ENCODE peak calls at places on chromosomes 5 and 9, in five cellular contexts. M, T, A, U and I are unnamed samples.

GRCh38 chr9:125261501-125262216 is at the start of gene GAPVD1:
- DNase-seq in M (peak; percentile 99), T (peak; percentile 93), A (peak; percentile 99), U (peak; percentile 88), I (peak; percentile 72)

GRCh38 chr9:97309260-97309659 is 1.8 kb downstream of the CCDC180 start:
- DNase-seq in M (no peak), T (no peak), A (no peak), U (no peak), I (no peak)

GRCh38 chr9:87065981-87066380 is 118.7 kb upstream of the GAS1 start:
- DNase-seq in M (no peak), T (no peak), A (no peak), U (no peak), I (no peak)

GRCh38 chr5:73945505-73945904 is 319.5 kb downstream of the ARHGEF28 start:
- DNase-seq in M (no peak), T (no peak), A (peak; percentile 42), U (no peak), I (no peak)

GRCh38 chr5:84790406-84790805 is 405.7 kb upstream of the EDIL3 start:
- DNase-seq in M (no peak), T (no peak), A (no peak), U (no peak), I (no peak)

GRCh38 chr9:116115731-116116353 is 37.7 kb upstream of the PAPPA start:
- DNase-seq in M (no peak), T (no peak), A (no peak), U (no peak), I (peak; percentile 78)

GRCh38 chr9:99238331-99238730 is 16.2 kb downstream of the SEC61B start:
- DNase-seq in M (no peak), T (no peak), A (no peak), U (no peak), I (no peak)

GRCh38 chr5:160287378-160288051 is 24.8 kb downstream of the CCNJL start:
- DNase-seq in M (peak; percentile 85), T (peak; percentile 62), A (no peak), U (no peak), I (no peak)

GRCh38 chr5:77777281-77777892 is 1.2 kb upstream of the TBCA start:
- DNase-seq in M (no peak), T (peak; percentile 55), A (no peak), U (no peak), I (peak; percentile 49)

GRCh38 chr5:135213034-135213386 is 179.0 kb upstream of the PITX1 start:
- DNase-seq in M (no peak), T (no peak), A (no peak), U (no peak), I (no peak)

GRCh38 chr9:37248651-37249163 is 128.3 kb downstream of the ZCCHC7 start:
- DNase-seq in M (no peak), T (no peak), A (no peak), U (no peak), I (no peak)

GRCh38 chr9:71822455-71822854 is 54.1 kb upstream of the CEMIP2 start:
- DNase-seq in M (no peak), T (no peak), A (no peak), U (no peak), I (no peak)

GRCh38 chr9:85215416-85215815 is 526.3 kb downstream of the AGTPBP1 start:
- DNase-seq in M (no peak), T (no peak), A (no peak), U (no peak), I (no peak)

GRCh38 chr5:28780083-28780692 is 1741.8 kb upstream of the CDH9 start:
- DNase-seq in M (no peak), T (no peak), A (no peak), U (no peak), I (no peak)

GRCh38 chr5:122014232-122014940 is 52.6 kb downstream of the SRFBP1 start:
- DNase-seq in M (no peak), T (no peak), A (no peak), U (no peak), I (peak; percentile 8)

GRCh38 chr5:172379481-172379880 is 74.8 kb downstream of the SH3PXD2B start:
- DNase-seq in M (no peak), T (no peak), A (no peak), U (no peak), I (no peak)

GRCh38 chr5:78627175-78627574 is 21.4 kb downstream of the LHFPL2 start:
- DNase-seq in M (no peak), T (no peak), A (peak; percentile 37), U (no peak), I (no peak)

GRCh38 chr5:149356391-149356790 is 1.5 kb upstream of the PCYOX1L start:
- DNase-seq in M (no peak), T (no peak), A (no peak), U (no peak), I (no peak)

GRCh38 chr5:53019320-53019719 is 30.2 kb downstream of the ITGA2 start:
- DNase-seq in M (no peak), T (peak; percentile 86), A (no peak), U (no peak), I (peak; percentile 87)

GRCh38 chr9:104906441-104907277 is 21.3 kb downstream of the ABCA1 start:
- DNase-seq in M (no peak), T (no peak), A (no peak), U (no peak), I (peak; percentile 81)

GRCh38 chr5:163564321-163564924 is 59.0 kb downstream of the MAT2B start:
- DNase-seq in M (peak; percentile 58), T (peak; percentile 50), A (peak; percentile 67), U (peak; percentile 30), I (peak; percentile 69)

GRCh38 chr9:113343732-113344231 is 3.7 kb upstream of the WDR31 start:
- DNase-seq in M (peak; percentile 67), T (peak; percentile 47), A (peak; percentile 36), U (no peak), I (no peak)

GRCh38 chr5:115751176-115751575 is 65.3 kb downstream of the CDO1 start:
- DNase-seq in M (no peak), T (no peak), A (no peak), U (no peak), I (no peak)

GRCh38 chr5:14190194-14191164 is 47.3 kb downstream of the TRIO start:
- DNase-seq in M (no peak), T (no peak), A (no peak), U (no peak), I (peak; percentile 99)

GRCh38 chr5:71597001-71597400 is 9.9 kb downstream of the MCCC2 start:
- DNase-seq in M (no peak), T (no peak), A (no peak), U (no peak), I (no peak)

DNA sequence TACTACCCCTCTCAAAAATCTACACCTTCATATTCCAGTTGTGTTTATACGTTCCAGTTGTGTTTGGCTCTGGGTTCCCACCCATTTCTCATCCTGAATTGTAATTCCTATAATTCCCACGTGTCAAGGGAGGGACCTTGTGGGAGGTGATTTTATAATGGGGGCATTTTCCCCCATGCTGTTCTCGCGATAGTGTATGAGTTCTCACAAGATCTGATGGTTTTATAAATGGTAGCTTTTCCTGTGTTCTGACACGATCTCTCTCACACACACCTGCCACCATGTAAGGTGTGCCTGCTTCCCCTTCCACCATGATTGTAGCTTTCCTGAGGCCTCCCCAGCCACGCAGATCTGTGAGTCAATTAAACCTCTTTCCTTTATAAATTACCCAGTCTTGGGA is 108.5 kb upstream of the ADAMTS16 start:
- DNase-seq in M (no peak), T (no peak), A (no peak), U (no peak), I (no peak)
- TF ChIP-seq CTCF in M (no peak), T (no peak), A (no peak), U (no peak), I (no peak)

GRCh38 chr5:35136386-35136785 is 88.6 kb upstream of the AGXT2 start:
- DNase-seq in M (no peak), T (no peak), A (no peak), U (no peak), I (peak; percentile 95)
- TF ChIP-seq MXI1 in M (no peak), T (no peak), A (no peak), U (no peak), I (no peak)

GRCh38 chr5:137932800-137933199 is 43.5 kb downstream of the PKD2L2 start:
- DNase-seq in M (no peak), T (no peak), A (no peak), U (no peak), I (no peak)
- H3K4me2 ChIP-seq in M (no peak overlapping the region), T (no peak overlapping the region), A (no peak overlapping the region), U (no peak overlapping the region), I (peak overlapping the region; percentile 39)

DNA sequence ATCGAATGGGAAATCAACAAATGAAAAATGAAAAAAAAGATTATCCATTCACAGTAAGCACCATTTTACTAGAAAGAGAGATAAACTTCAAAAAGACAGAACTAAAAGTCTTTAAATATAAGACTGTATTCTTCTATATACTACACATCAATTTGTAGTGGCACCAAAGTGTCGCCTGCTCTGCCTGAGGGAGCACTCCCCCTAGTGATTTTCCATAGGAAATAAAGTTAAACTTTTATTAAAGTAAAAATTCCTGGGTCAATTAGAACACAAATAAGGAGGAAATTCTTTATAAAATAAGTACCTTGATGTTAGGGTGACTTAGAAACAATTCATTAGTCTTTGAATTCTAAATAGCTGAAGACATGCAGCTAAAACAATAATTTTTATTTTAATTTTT is 9.7 kb downstream of the RAD1 start:
- DNase-seq in M (peak; percentile 8), T (no peak), A (peak; percentile 34), U (no peak), I (no peak)
- TF ChIP-seq CTCF in M (peak; percentile 71), T (peak; percentile 39), A (peak; percentile 73), U (no peak), I (peak; percentile 45)

GRCh38 chr9:93577045-93577939 is 908 bp downstream of the PHF2 start:
- DNase-seq in M (peak; percentile 84), T (no peak), A (peak; percentile 66), U (no peak), I (no peak)

GRCh38 chr9:93578844-93579243 is 2.5 kb downstream of the PHF2 start:
- DNase-seq in M (no peak), T (no peak), A (no peak), U (no peak), I (no peak)

GRCh38 chr9:93576296-93577044 is at the start of gene PHF2:
- DNase-seq in M (peak; percentile 86), T (no peak), A (peak; percentile 86), U (no peak), I (no peak)

GRCh38 chr9:93579711-93580516 is 3.5 kb downstream of the PHF2 start:
- DNase-seq in M (no peak), T (no peak), A (no peak), U (no peak), I (no peak)

DNA sequence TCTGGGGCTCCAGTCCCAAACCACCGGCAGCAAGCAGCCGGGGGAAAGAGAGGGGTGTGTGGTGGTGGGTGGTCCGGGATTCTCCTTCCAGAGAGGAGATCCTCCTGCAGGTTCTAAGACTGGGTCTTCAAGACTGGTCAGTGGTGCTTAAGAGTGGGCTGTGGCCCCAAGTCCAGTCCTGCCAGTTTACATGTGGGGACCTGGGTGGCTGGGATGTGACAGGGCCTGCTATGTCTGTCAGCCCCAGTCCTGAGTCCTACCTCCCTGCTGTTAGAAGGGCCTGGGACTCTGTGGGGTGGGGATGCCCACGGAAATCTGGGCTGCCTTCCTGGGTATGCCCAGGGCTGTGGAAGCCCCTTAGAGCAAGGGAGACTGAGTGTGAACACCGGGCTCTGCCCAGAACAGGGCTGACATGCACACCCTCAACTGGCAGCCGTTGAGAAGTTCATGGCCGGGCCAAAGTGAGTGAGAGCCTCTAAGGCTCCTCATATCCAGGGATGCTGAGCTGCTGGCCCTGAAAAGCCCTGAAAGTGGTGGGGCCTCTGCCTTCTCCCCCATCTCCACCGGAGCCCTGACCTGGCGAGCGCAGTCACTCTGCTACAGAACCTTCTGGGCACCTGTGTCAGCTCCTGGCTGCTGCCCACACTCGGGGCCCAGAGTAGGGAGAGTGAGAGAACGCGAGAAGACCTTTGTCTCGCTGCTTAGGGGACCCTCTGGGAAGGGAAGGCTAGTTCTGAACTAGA is 1.7 kb downstream of the PHF2 start:
- DNase-seq in M (no peak), T (no peak), A (no peak), U (no peak), I (no peak)
- TF ChIP-seq MXI1 in M (no peak), T (no peak), A (no peak), U (no peak), I (no peak)